ENCODE peak calls at places on chromosomes 6 and 20, in four cellular contexts. C, X, P and B are unnamed samples.

GRCh38 chr20:18233408-18233943 is 54.9 kb upstream of the ZNF133 start:
- DNase-seq in P (no peak), X (no peak), C (no peak), B (no peak)

GRCh38 chr6:90226257-90226656 is 70.4 kb downstream of the BACH2 start:
- DNase-seq in P (no peak), C (no peak), X (no peak), B (no peak)

GRCh38 chr6:132713355-132714134 is at the start of gene VNN1:
- DNase-seq in X (no peak), C (no peak), P (no peak), B (no peak)

GRCh38 chr6:93644611-93645010 is 225.3 kb upstream of the EPHA7 start:
- DNase-seq in X (no peak), C (no peak), P (no peak), B (no peak)

GRCh38 chr6:113451030-113451429 is 406.1 kb upstream of the MARCKS start:
- DNase-seq in P (no peak), C (no peak), X (no peak), B (no peak)

GRCh38 chr20:61500791-61501321 is 248.8 kb downstream of the CDH4 start:
- DNase-seq in C (no peak), P (no peak), X (no peak), B (peak; percentile 21)

GRCh38 chr6:10547809-10548208 is 26.7 kb downstream of the GCNT2 start:
- DNase-seq in X (no peak), C (no peak), P (no peak), B (no peak)

GRCh38 chr6:111818539-111819226 is 54.6 kb downstream of the FYN start:
- DNase-seq in C (no peak), X (no peak), P (no peak), B (no peak)

GRCh38 chr20:4973330-4974097 is 27.8 kb downstream of the SLC23A2 start:
- DNase-seq in X (peak; percentile 9), C (no peak), P (peak; percentile 47), B (no peak)

GRCh38 chr20:24950128-24950835 is 1.2 kb downstream of the CST7 start:
- DNase-seq in X (no peak), P (no peak), C (no peak), B (no peak)

GRCh38 chr6:112155900-112156299 is 68.5 kb downstream of the FAM229B start:
- DNase-seq in P (no peak), X (no peak), C (no peak), B (no peak)

GRCh38 chr6:2961971-2962370 is 9.4 kb downstream of the SERPINB6 start:
- DNase-seq in X (no peak), P (no peak), C (peak; percentile 48), B (no peak)

GRCh38 chr6:115997990-115998585 is 62.6 kb downstream of the FRK start:
- DNase-seq in C (no peak), P (no peak), X (no peak), B (no peak)

GRCh38 chr20:48060841-48061720 is 275.8 kb upstream of the SULF2 start:
- DNase-seq in P (no peak), C (no peak), X (no peak), B (no peak)

GRCh38 chr6:125839879-125840278 is 49.1 kb downstream of the NCOA7 start:
- DNase-seq in X (no peak), C (no peak), P (no peak), B (no peak)

GRCh38 chr6:106972500-106972899 is 2.0 kb downstream of the CD24 start:
- DNase-seq in X (peak; percentile 22), P (no peak), C (no peak), B (peak; percentile 12)

GRCh38 chr6:127997472-127998164 is 96.8 kb upstream of the THEMIS start:
- DNase-seq in X (no peak), P (no peak), C (no peak), B (no peak)

GRCh38 chr20:44026932-44027685 is 112.5 kb downstream of the TOX2 start:
- DNase-seq in C (no peak), P (no peak), X (no peak), B (no peak)

GRCh38 chr6:41970436-41970846 is 28.8 kb upstream of the CCND3 start:
- DNase-seq in P (peak; percentile 35), C (no peak), X (no peak), B (no peak)

GRCh38 chr6:138569970-138570715 is 70.8 kb upstream of the NHSL1 start:
- DNase-seq in P (no peak), C (no peak), X (no peak), B (no peak)

GRCh38 chr20:17810847-17811604 is 111.3 kb downstream of the BANF2 start:
- DNase-seq in X (no peak), P (no peak), C (no peak), B (no peak)

GRCh38 chr6:108806669-108807068 is 41.6 kb upstream of the ARMC2 start:
- DNase-seq in P (no peak), X (no peak), C (no peak), B (no peak)

GRCh38 chr6:159665868-159666635 is 27.0 kb downstream of the SOD2 start:
- DNase-seq in X (no peak), C (no peak), P (no peak), B (no peak)

GRCh38 chr20:14673164-14673563 is 335.8 kb upstream of the FLRT3 start:
- DNase-seq in P (no peak), C (no peak), X (no peak), B (no peak)

GRCh38 chr20:35773154-35773751 is 1.4 kb downstream of the PHF20 start:
- DNase-seq in C (no peak), P (no peak), X (no peak), B (peak; percentile 37)

GRCh38 chr6:2516059-2516458 is 234.7 kb downstream of the MYLK4 start:
- DNase-seq in C (no peak), P (no peak), X (no peak), B (no peak)

GRCh38 chr6:126657556-126658129 is 317.7 kb downstream of the CENPW start:
- DNase-seq in X (no peak), C (no peak), P (no peak), B (peak; percentile 18)

GRCh38 chr6:19643713-19644112 is 193.5 kb upstream of the ID4 start:
- DNase-seq in C (no peak), P (no peak), X (no peak), B (no peak)

GRCh38 chr6:303948-304558 is 11.8 kb downstream of the DUSP22 start:
- DNase-seq in P (no peak), X (no peak), C (peak; percentile 49), B (no peak)
- TF ChIP-seq CTCF in P (no peak), X (no peak), C (peak; percentile 21), B (no peak)

GRCh38 chr6:161139766-161140553 is 133.9 kb downstream of the AGPAT4 start:
- DNase-seq in P (peak; percentile 37), X (no peak), C (no peak), B (no peak)
- TF ChIP-seq CTCF in P (no peak), X (no peak), C (no peak), B (no peak)

DNA sequence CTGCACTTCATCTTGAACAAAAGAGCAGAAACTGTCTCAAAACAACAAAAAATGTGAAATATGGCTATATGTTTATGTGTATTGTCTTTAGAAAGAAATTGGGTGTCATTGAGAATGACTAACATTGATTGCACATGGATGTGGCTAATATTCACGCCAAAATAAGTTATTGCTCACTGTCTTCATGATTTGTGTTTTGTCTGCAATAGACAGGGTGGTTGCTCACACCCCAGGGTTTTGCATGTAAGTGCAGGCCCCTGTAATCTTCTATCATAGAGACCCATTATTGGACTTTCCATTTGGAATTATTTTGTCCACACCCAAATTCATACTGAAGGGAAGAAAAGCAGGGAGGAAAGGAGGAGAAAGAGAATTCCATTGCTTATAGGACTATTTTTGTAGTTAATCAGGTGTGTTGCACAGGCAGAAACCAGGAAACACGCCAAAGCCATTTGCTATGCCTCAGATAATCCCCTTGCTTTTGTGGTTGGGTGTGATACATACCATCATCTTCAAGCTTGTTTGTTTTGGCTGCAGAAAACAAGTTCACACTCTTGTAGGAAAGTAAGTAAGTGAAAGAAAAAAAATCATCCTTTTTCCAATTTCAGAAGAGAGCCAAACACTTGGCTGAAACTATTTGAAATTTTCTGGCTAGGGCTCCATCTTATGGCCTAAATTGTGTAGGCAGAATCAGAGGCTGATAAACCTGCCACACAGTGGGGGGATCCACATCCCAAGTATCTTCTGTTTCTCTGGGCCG is 214.1 kb downstream of the COL12A1 start:
- DNase-seq in X (no peak), C (no peak), P (no peak), B (no peak)
- TF ChIP-seq CTCF in X (no peak), C (no peak), P (no peak), B (no peak)

GRCh38 chr6:101226677-101227135 is 166.8 kb upstream of the GRIK2 start:
- DNase-seq in X (peak; percentile 38), C (peak; percentile 89), P (no peak), B (peak; percentile 41)
- TF ChIP-seq CTCF in X (peak; percentile 36), C (peak; percentile 48), P (no peak), B (no peak)

GRCh38 chr6:166627039-166627874 is at the start of gene RPS6KA2:
- DNase-seq in X (peak; percentile 100), C (peak; percentile 100), P (peak; percentile 100), B (peak; percentile 100)
- TF ChIP-seq CTCF in X (no peak), C (no peak), P (no peak), B (no peak)

GRCh38 chr20:63323298-63323820 is 30.4 kb downstream of the COL20A1 start:
- DNase-seq in C (no peak), X (no peak), P (no peak), B (no peak)
- TF ChIP-seq CTCF in C (no peak), X (no peak), P (no peak), B (no peak)